ENCODE peak calls at places on chromosomes 2 and 18, in ten cellular contexts. One of them, this sample, is unnamed.

GRCh38 chr2:121368155-121368554 is 83.2 kb upstream of the TFCP2L1 start:
- DNase-seq in HAP-1: no peak
- DNase-seq in lower lobe of right lung: no peak
- DNase-seq in neural progenitor cell: no peak
- DNase-seq in kidney epithelial cell: no peak
- DNase-seq in GM23248: no peak
- DNase-seq in AG10803: no peak
- DNase-seq in heart left ventricle: no peak
- DNase-seq in PC-9: no peak
- DNase-seq in OCI-LY7: no peak
- DNase-seq in this sample: no peak

GRCh38 chr2:109555346-109555900 is 58.3 kb downstream of the SEPTIN10 start:
- DNase-seq in HAP-1: no peak
- DNase-seq in lower lobe of right lung: no peak
- DNase-seq in neural progenitor cell: no peak
- DNase-seq in kidney epithelial cell: no peak
- DNase-seq in GM23248: no peak
- DNase-seq in AG10803: peak; percentile 38
- DNase-seq in heart left ventricle: no peak
- DNase-seq in PC-9: no peak
- DNase-seq in OCI-LY7: no peak
- DNase-seq in this sample: no peak

GRCh38 chr2:105328281-105329196 is 996 bp downstream of the TGFBRAP1 start:
- DNase-seq in HAP-1: peak; percentile 22
- DNase-seq in lower lobe of right lung: no peak
- DNase-seq in neural progenitor cell: no peak
- DNase-seq in kidney epithelial cell: no peak
- DNase-seq in GM23248: peak; percentile 23
- DNase-seq in AG10803: peak; percentile 55
- DNase-seq in heart left ventricle: peak; percentile 32
- DNase-seq in PC-9: peak; percentile 24
- DNase-seq in OCI-LY7: peak; percentile 54
- DNase-seq in this sample: peak; percentile 31

GRCh38 chr2:20350105-20350712 is 435 bp downstream of the PUM2 start:
- DNase-seq in HAP-1: peak; percentile 54
- DNase-seq in lower lobe of right lung: peak; percentile 65
- DNase-seq in neural progenitor cell: no peak
- DNase-seq in kidney epithelial cell: no peak
- DNase-seq in GM23248: no peak
- DNase-seq in AG10803: no peak
- DNase-seq in heart left ventricle: peak; percentile 46
- DNase-seq in PC-9: no peak
- DNase-seq in OCI-LY7: peak; percentile 72
- DNase-seq in this sample: no peak

GRCh38 chr2:238160206-238161129 is 1.7 kb downstream of the ERFE start:
- DNase-seq in HAP-1: no peak
- DNase-seq in lower lobe of right lung: no peak
- DNase-seq in neural progenitor cell: peak; percentile 62
- DNase-seq in kidney epithelial cell: no peak
- DNase-seq in GM23248: no peak
- DNase-seq in AG10803: no peak
- DNase-seq in heart left ventricle: peak; percentile 28
- DNase-seq in PC-9: no peak
- DNase-seq in OCI-LY7: peak; percentile 74
- DNase-seq in this sample: peak; percentile 68

GRCh38 chr2:168241208-168241607 is 6.2 kb downstream of the STK39 start:
- DNase-seq in HAP-1: no peak
- DNase-seq in lower lobe of right lung: no peak
- DNase-seq in neural progenitor cell: no peak
- DNase-seq in kidney epithelial cell: no peak
- DNase-seq in GM23248: no peak
- DNase-seq in AG10803: no peak
- DNase-seq in heart left ventricle: peak; percentile 39
- DNase-seq in PC-9: no peak
- DNase-seq in OCI-LY7: no peak
- DNase-seq in this sample: no peak

GRCh38 chr2:8547284-8548064 is 134.4 kb upstream of the ID2 start:
- DNase-seq in HAP-1: no peak
- DNase-seq in lower lobe of right lung: no peak
- DNase-seq in neural progenitor cell: no peak
- DNase-seq in kidney epithelial cell: no peak
- DNase-seq in GM23248: no peak
- DNase-seq in AG10803: no peak
- DNase-seq in heart left ventricle: no peak
- DNase-seq in PC-9: no peak
- DNase-seq in OCI-LY7: no peak
- DNase-seq in this sample: no peak

GRCh38 chr2:231926180-231926741 is at the start of gene NPPC:
- DNase-seq in HAP-1: peak; percentile 79
- DNase-seq in lower lobe of right lung: peak; percentile 51
- DNase-seq in neural progenitor cell: peak; percentile 89
- DNase-seq in kidney epithelial cell: no peak
- DNase-seq in GM23248: peak; percentile 63
- DNase-seq in AG10803: peak; percentile 29
- DNase-seq in heart left ventricle: peak; percentile 56
- DNase-seq in PC-9: peak; percentile 29
- DNase-seq in OCI-LY7: no peak
- DNase-seq in this sample: peak; percentile 48

GRCh38 chr2:24970483-24971299 is 1.1 kb downstream of the DNAJC27 start:
- DNase-seq in HAP-1: peak; percentile 38
- DNase-seq in lower lobe of right lung: no peak
- DNase-seq in neural progenitor cell: no peak
- DNase-seq in kidney epithelial cell: no peak
- DNase-seq in GM23248: peak; percentile 62
- DNase-seq in AG10803: peak; percentile 57
- DNase-seq in heart left ventricle: no peak
- DNase-seq in PC-9: no peak
- DNase-seq in OCI-LY7: no peak
- DNase-seq in this sample: peak; percentile 46

GRCh38 chr2:37090019-37090477 is 5.7 kb downstream of the GPATCH11 start:
- DNase-seq in HAP-1: no peak
- DNase-seq in lower lobe of right lung: no peak
- DNase-seq in neural progenitor cell: no peak
- DNase-seq in kidney epithelial cell: no peak
- DNase-seq in GM23248: no peak
- DNase-seq in AG10803: no peak
- DNase-seq in heart left ventricle: no peak
- DNase-seq in PC-9: no peak
- DNase-seq in OCI-LY7: peak; percentile 83
- DNase-seq in this sample: no peak

GRCh38 chr2:72013726-72014125 is 133.9 kb downstream of the CYP26B1 start:
- DNase-seq in HAP-1: no peak
- DNase-seq in lower lobe of right lung: no peak
- DNase-seq in neural progenitor cell: no peak
- DNase-seq in kidney epithelial cell: no peak
- DNase-seq in GM23248: no peak
- DNase-seq in AG10803: no peak
- DNase-seq in heart left ventricle: no peak
- DNase-seq in PC-9: no peak
- DNase-seq in OCI-LY7: no peak
- DNase-seq in this sample: no peak

GRCh38 chr18:59565957-59566356 is 131.3 kb downstream of the CCBE1 start:
- DNase-seq in HAP-1: no peak
- DNase-seq in lower lobe of right lung: no peak
- DNase-seq in neural progenitor cell: no peak
- DNase-seq in kidney epithelial cell: no peak
- DNase-seq in GM23248: peak; percentile 7
- DNase-seq in AG10803: no peak
- DNase-seq in heart left ventricle: no peak
- DNase-seq in PC-9: no peak
- DNase-seq in OCI-LY7: no peak
- DNase-seq in this sample: peak; percentile 23

GRCh38 chr2:173854840-173855239 is 110.3 kb downstream of the SP3 start:
- DNase-seq in HAP-1: no peak
- DNase-seq in lower lobe of right lung: no peak
- DNase-seq in neural progenitor cell: no peak
- DNase-seq in kidney epithelial cell: no peak
- DNase-seq in GM23248: peak; percentile 80
- DNase-seq in AG10803: peak; percentile 67
- DNase-seq in heart left ventricle: peak; percentile 37
- DNase-seq in PC-9: peak; percentile 14
- DNase-seq in OCI-LY7: no peak
- DNase-seq in this sample: peak; percentile 42

GRCh38 chr2:148602918-148603561 is 41.5 kb upstream of the EPC2 start:
- DNase-seq in HAP-1: no peak
- DNase-seq in lower lobe of right lung: no peak
- DNase-seq in neural progenitor cell: no peak
- DNase-seq in kidney epithelial cell: no peak
- DNase-seq in GM23248: no peak
- DNase-seq in AG10803: no peak
- DNase-seq in heart left ventricle: no peak
- DNase-seq in PC-9: no peak
- DNase-seq in OCI-LY7: no peak
- DNase-seq in this sample: no peak

GRCh38 chr2:25044011-25044410 is 2.1 kb downstream of the EFR3B start:
- DNase-seq in HAP-1: no peak
- DNase-seq in lower lobe of right lung: no peak
- DNase-seq in neural progenitor cell: no peak
- DNase-seq in kidney epithelial cell: no peak
- DNase-seq in GM23248: peak; percentile 42
- DNase-seq in AG10803: no peak
- DNase-seq in heart left ventricle: no peak
- DNase-seq in PC-9: no peak
- DNase-seq in OCI-LY7: no peak
- DNase-seq in this sample: no peak

GRCh38 chr2:86274265-86274917 is 63.0 kb downstream of the REEP1 start:
- DNase-seq in HAP-1: no peak
- DNase-seq in lower lobe of right lung: no peak
- DNase-seq in neural progenitor cell: no peak
- DNase-seq in kidney epithelial cell: peak; percentile 61
- DNase-seq in GM23248: peak; percentile 23
- DNase-seq in AG10803: peak; percentile 24
- DNase-seq in heart left ventricle: no peak
- DNase-seq in PC-9: no peak
- DNase-seq in OCI-LY7: no peak
- DNase-seq in this sample: peak; percentile 13

GRCh38 chr2:186690796-186691195 is 3.1 kb upstream of the FAM171B start:
- DNase-seq in HAP-1: no peak
- DNase-seq in lower lobe of right lung: no peak
- DNase-seq in neural progenitor cell: no peak
- DNase-seq in kidney epithelial cell: no peak
- DNase-seq in GM23248: no peak
- DNase-seq in AG10803: no peak
- DNase-seq in heart left ventricle: no peak
- DNase-seq in PC-9: no peak
- DNase-seq in OCI-LY7: no peak
- DNase-seq in this sample: peak; percentile 19

GRCh38 chr2:11766016-11766415 is 19.6 kb downstream of the LPIN1 start:
- DNase-seq in HAP-1: no peak
- DNase-seq in lower lobe of right lung: no peak
- DNase-seq in neural progenitor cell: no peak
- DNase-seq in kidney epithelial cell: no peak
- DNase-seq in GM23248: no peak
- DNase-seq in AG10803: no peak
- DNase-seq in heart left ventricle: no peak
- DNase-seq in PC-9: no peak
- DNase-seq in OCI-LY7: no peak
- DNase-seq in this sample: no peak

GRCh38 chr2:98818164-98818563 is 87.2 kb upstream of the MGAT4A start:
- DNase-seq in HAP-1: no peak
- DNase-seq in lower lobe of right lung: no peak
- DNase-seq in neural progenitor cell: no peak
- DNase-seq in kidney epithelial cell: no peak
- DNase-seq in GM23248: no peak
- DNase-seq in AG10803: no peak
- DNase-seq in heart left ventricle: no peak
- DNase-seq in PC-9: no peak
- DNase-seq in OCI-LY7: no peak
- DNase-seq in this sample: no peak
- H3K4me3 ChIP-seq in HAP-1: no peak overlapping the region
- H3K4me3 ChIP-seq in lower lobe of right lung: no peak overlapping the region
- H3K4me3 ChIP-seq in neural progenitor cell: no peak overlapping the region
- H3K4me3 ChIP-seq in kidney epithelial cell: no peak overlapping the region
- H3K4me3 ChIP-seq in GM23248: no peak overlapping the region
- H3K4me3 ChIP-seq in AG10803: no peak overlapping the region
- H3K4me3 ChIP-seq in heart left ventricle: no peak overlapping the region
- H3K4me3 ChIP-seq in PC-9: no peak overlapping the region
- H3K4me3 ChIP-seq in OCI-LY7: no peak overlapping the region
- H3K4me3 ChIP-seq in this sample: no peak overlapping the region

GRCh38 chr2:10269711-10270610 is 32.7 kb upstream of the HPCAL1 start:
- DNase-seq in HAP-1: no peak
- DNase-seq in lower lobe of right lung: peak; percentile 71
- DNase-seq in neural progenitor cell: no peak
- DNase-seq in kidney epithelial cell: no peak
- DNase-seq in GM23248: no peak
- DNase-seq in AG10803: no peak
- DNase-seq in heart left ventricle: no peak
- DNase-seq in PC-9: peak; percentile 12
- DNase-seq in OCI-LY7: no peak
- DNase-seq in this sample: no peak
- H3K4me3 ChIP-seq in HAP-1: no peak overlapping the region
- H3K4me3 ChIP-seq in lower lobe of right lung: no peak overlapping the region
- H3K4me3 ChIP-seq in neural progenitor cell: no peak overlapping the region
- H3K4me3 ChIP-seq in kidney epithelial cell: no peak overlapping the region
- H3K4me3 ChIP-seq in GM23248: no peak overlapping the region
- H3K4me3 ChIP-seq in AG10803: no peak overlapping the region
- H3K4me3 ChIP-seq in heart left ventricle: no peak overlapping the region
- H3K4me3 ChIP-seq in PC-9: no peak overlapping the region
- H3K4me3 ChIP-seq in OCI-LY7: no peak overlapping the region
- H3K4me3 ChIP-seq in this sample: no peak overlapping the region

GRCh38 chr2:176161041-176161785 is 4.1 kb downstream of the HOXD3 start:
- DNase-seq in HAP-1: no peak
- DNase-seq in lower lobe of right lung: no peak
- DNase-seq in neural progenitor cell: no peak
- DNase-seq in kidney epithelial cell: no peak
- DNase-seq in GM23248: no peak
- DNase-seq in AG10803: no peak
- DNase-seq in heart left ventricle: no peak
- DNase-seq in PC-9: no peak
- DNase-seq in OCI-LY7: no peak
- DNase-seq in this sample: no peak
- H3K4me3 ChIP-seq in HAP-1: no peak overlapping the region
- H3K4me3 ChIP-seq in lower lobe of right lung: no peak overlapping the region
- H3K4me3 ChIP-seq in neural progenitor cell: no peak overlapping the region
- H3K4me3 ChIP-seq in kidney epithelial cell: peak overlapping the region; percentile 43
- H3K4me3 ChIP-seq in GM23248: peak overlapping the region; percentile 62
- H3K4me3 ChIP-seq in AG10803: no peak overlapping the region
- H3K4me3 ChIP-seq in heart left ventricle: peak overlapping the region; percentile 24
- H3K4me3 ChIP-seq in PC-9: no peak overlapping the region
- H3K4me3 ChIP-seq in OCI-LY7: no peak overlapping the region
- H3K4me3 ChIP-seq in this sample: no peak overlapping the region

DNA sequence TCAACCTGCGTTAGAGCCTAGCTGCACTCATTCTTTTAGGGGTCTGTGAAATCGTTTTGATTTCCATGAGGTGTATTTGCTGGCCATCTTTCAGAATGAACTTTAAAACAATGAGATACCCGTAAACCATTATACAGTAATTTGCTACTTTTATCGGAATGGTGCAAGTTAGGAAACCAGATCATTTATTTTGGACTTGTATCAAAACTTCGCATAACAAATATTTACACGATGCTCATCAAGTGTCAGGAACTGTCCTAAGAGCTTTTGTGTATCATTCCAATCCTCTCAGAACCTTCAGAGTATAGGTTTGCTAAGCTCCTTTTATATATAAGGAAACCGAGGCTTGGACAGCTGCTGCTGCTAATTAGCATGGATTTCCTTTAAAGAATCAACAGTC is 22.4 kb upstream of the SLC1A4 start:
- DNase-seq in HAP-1: no peak
- DNase-seq in lower lobe of right lung: no peak
- DNase-seq in neural progenitor cell: no peak
- DNase-seq in kidney epithelial cell: no peak
- DNase-seq in GM23248: no peak
- DNase-seq in AG10803: no peak
- DNase-seq in heart left ventricle: no peak
- DNase-seq in PC-9: no peak
- DNase-seq in OCI-LY7: no peak
- DNase-seq in this sample: no peak
- H3K4me3 ChIP-seq in HAP-1: no peak overlapping the region
- H3K4me3 ChIP-seq in lower lobe of right lung: no peak overlapping the region
- H3K4me3 ChIP-seq in neural progenitor cell: no peak overlapping the region
- H3K4me3 ChIP-seq in kidney epithelial cell: no peak overlapping the region
- H3K4me3 ChIP-seq in GM23248: no peak overlapping the region
- H3K4me3 ChIP-seq in AG10803: no peak overlapping the region
- H3K4me3 ChIP-seq in heart left ventricle: no peak overlapping the region
- H3K4me3 ChIP-seq in PC-9: no peak overlapping the region
- H3K4me3 ChIP-seq in OCI-LY7: no peak overlapping the region
- H3K4me3 ChIP-seq in this sample: no peak overlapping the region

This sample was measured in fibroblast of pulmonary artery.